ENCODE peak calls at places on chromosome 18, in six cellular contexts. Q is PC-9, E is aorta, O is T follicular helper cell, X is A673, H is neuronal stem cell. L is an unnamed sample.

GRCh38 chr18:2994190-2994589 is 18.8 kb downstream of the LPIN2 start:
- DNase-seq in H (no peak), Q (no peak), X (no peak), E (no peak), O (no peak), L (no peak)

GRCh38 chr18:42141439-42141838 is 186.4 kb downstream of the PIK3C3 start:
- DNase-seq in E (no peak), Q (no peak), O (no peak), H (no peak), X (peak; percentile 31), L (no peak)

GRCh38 chr18:68925268-68925667 is 127.4 kb downstream of the CCDC102B start:
- DNase-seq in Q (no peak), H (peak; percentile 6), E (no peak), O (no peak), X (peak; percentile 56), L (no peak)

GRCh38 chr18:44602380-44602779 is 78.3 kb upstream of the SETBP1 start:
- DNase-seq in X (no peak), O (no peak), Q (peak; percentile 57), H (no peak), E (no peak), L (no peak)

GRCh38 chr18:75545189-75545588 is 117.7 kb upstream of the SMIM21 start:
- DNase-seq in H (no peak), O (no peak), X (no peak), E (no peak), Q (no peak), L (no peak)

GRCh38 chr18:62982600-62983251 is 267.4 kb downstream of the PHLPP1 start:
- DNase-seq in H (peak; percentile 55), O (peak; percentile 31), Q (no peak), E (no peak), X (peak; percentile 62), L (peak; percentile 56)

GRCh38 chr18:24230766-24231165 is 91.9 kb downstream of the CABYR start:
- DNase-seq in X (no peak), E (no peak), H (no peak), Q (no peak), O (no peak), L (no peak)

GRCh38 chr18:28189400-28190239 is 12.7 kb upstream of the CDH2 start:
- DNase-seq in Q (no peak), O (no peak), X (peak; percentile 65), H (no peak), E (no peak), L (peak; percentile 23)

GRCh38 chr18:4987452-4988405 is 209.3 kb downstream of the AKAIN1 start:
- DNase-seq in O (no peak), Q (no peak), X (no peak), E (no peak), H (peak; percentile 40), L (no peak)

GRCh38 chr18:39414009-39414700 is 1848.6 kb upstream of the CELF4 start:
- DNase-seq in E (no peak), X (no peak), H (no peak), Q (peak; percentile 50), O (no peak), L (no peak)

GRCh38 chr18:79625195-79625923 is 54.2 kb upstream of the CTDP1 start:
- DNase-seq in O (no peak), H (no peak), X (no peak), Q (no peak), E (peak; percentile 65), L (no peak)

GRCh38 chr18:43665239-43665788 is 388.0 kb upstream of the SYT4 start:
- DNase-seq in H (no peak), Q (no peak), O (no peak), E (no peak), X (no peak), L (no peak)

GRCh38 chr18:35458677-35459441 is 38.9 kb downstream of the INO80C start:
- DNase-seq in X (no peak), E (peak; percentile 75), O (no peak), Q (peak; percentile 91), H (no peak), L (no peak)

GRCh38 chr18:12409466-12409865 is 1.7 kb downstream of the PRELID3A start:
- DNase-seq in H (no peak), O (no peak), X (no peak), Q (no peak), E (no peak), L (no peak)

GRCh38 chr18:31042391-31043181 is at the start of gene DSC3:
- DNase-seq in O (no peak), Q (no peak), E (peak; percentile 45), X (no peak), H (peak; percentile 61), L (no peak)

GRCh38 chr18:61554946-61555361 is 221.7 kb downstream of the CDH20 start:
- DNase-seq in X (no peak), O (no peak), E (no peak), H (no peak), Q (no peak), L (no peak)

GRCh38 chr18:28588884-28589549 is 412.1 kb upstream of the CDH2 start:
- DNase-seq in Q (no peak), X (no peak), H (no peak), O (no peak), E (no peak), L (no peak)

GRCh38 chr18:48109961-48110493 is 179.6 kb upstream of the SMAD2 start:
- DNase-seq in H (no peak), Q (no peak), O (no peak), E (no peak), X (no peak), L (no peak)

GRCh38 chr18:10296491-10296890 is 157.9 kb upstream of the APCDD1 start:
- DNase-seq in O (no peak), E (no peak), X (no peak), H (no peak), Q (no peak), L (no peak)

GRCh38 chr18:6413554-6414117 is 1.1 kb downstream of the L3MBTL4 start:
- DNase-seq in X (no peak), E (no peak), H (no peak), O (no peak), Q (no peak), L (no peak)

GRCh38 chr18:3889121-3889520 is 439.1 kb downstream of the TGIF1 start:
- DNase-seq in E (no peak), O (no peak), X (no peak), H (no peak), Q (no peak), L (no peak)

GRCh38 chr18:9992300-9992987 is 78.6 kb downstream of the VAPA start:
- DNase-seq in O (no peak), X (no peak), Q (no peak), E (no peak), H (no peak), L (no peak)

GRCh38 chr18:57856128-57856527 is 53.0 kb upstream of the ATP8B1 start:
- DNase-seq in E (no peak), O (no peak), Q (no peak), H (no peak), X (no peak), L (no peak)

GRCh38 chr18:79529991-79530390 is 134.3 kb downstream of the NFATC1 start:
- DNase-seq in X (no peak), Q (no peak), E (peak; percentile 40), O (no peak), H (no peak), L (no peak)

GRCh38 chr18:48892146-48892855 is 58.5 kb downstream of the SMAD7 start:
- DNase-seq in H (no peak), Q (no peak), E (no peak), O (no peak), X (no peak), L (no peak)

GRCh38 chr18:74367905-74368304 is 52.3 kb downstream of the C18orf63 start:
- DNase-seq in E (no peak), O (no peak), Q (no peak), X (no peak), H (no peak), L (no peak)

GRCh38 chr18:70423988-70424387 is 135.1 kb downstream of the SOCS6 start:
- DNase-seq in E (no peak), H (no peak), O (no peak), Q (peak; percentile 86), X (no peak), L (no peak)

GRCh38 chr18:32552421-32553030 is 81.8 kb upstream of the GAREM1 start:
- DNase-seq in O (peak; percentile 34), X (peak; percentile 79), Q (peak; percentile 48), E (no peak), H (no peak), L (peak; percentile 68)

GRCh38 chr18:25039781-25040180 is 312.2 kb downstream of the ZNF521 start:
- DNase-seq in Q (no peak), H (no peak), O (no peak), E (no peak), X (no peak), L (no peak)

GRCh38 chr18:9823805-9824473 is 61.8 kb upstream of the TXNDC2 start:
- DNase-seq in Q (no peak), H (no peak), E (no peak), O (no peak), X (no peak), L (no peak)